ENCODE peak calls at places on chromosomes 16 and 17, in four cellular contexts. H, E, F and L are unnamed samples.

GRCh38 chr17:78360371-78361226 is 722 bp upstream of the SOCS3 start:
- DNase-seq in H (peak), E (peak), F (no peak), L (peak)

GRCh38 chr16:2530629-2531318 is 434 bp downstream of the CEMP1 start:
- DNase-seq in H (no peak), E (no peak), F (no peak), L (no peak)

GRCh38 chr17:43864161-43864706 is 17.3 kb downstream of the CD300LG start:
- DNase-seq in H (no peak), E (no peak), F (no peak), L (no peak)

GRCh38 chr17:83114706-83115105 is 35.3 kb downstream of the METRNL start:
- DNase-seq in H (no peak), E (no peak), F (no peak), L (no peak)

GRCh38 chr17:15384142-15384803 is 42.9 kb upstream of the TEKT3 start:
- DNase-seq in H (no peak), E (no peak), F (no peak), L (no peak)

GRCh38 chr17:72970246-72970645 is 122.2 kb downstream of the SLC39A11 start:
- DNase-seq in H (no peak), E (no peak), F (no peak), L (no peak)

GRCh38 chr17:70184770-70185169 is 15.4 kb downstream of the KCNJ2 start:
- DNase-seq in H (no peak), E (peak), F (no peak), L (no peak)

GRCh38 chr17:2844386-2844785 is 48.1 kb downstream of the RAP1GAP2 start:
- DNase-seq in H (no peak), E (peak), F (no peak), L (no peak)

GRCh38 chr17:29929544-29930398 is at the start of gene SSH2:
- DNase-seq in H (peak), E (peak), F (peak), L (peak)

GRCh38 chr17:5184284-5184683 is 7.4 kb downstream of the ZNF594 start:
- DNase-seq in H (no peak), E (no peak), F (no peak), L (no peak)

GRCh38 chr16:65388592-65388991 is 266.7 kb upstream of the CDH11 start:
- DNase-seq in H (no peak), E (no peak), F (no peak), L (no peak)

GRCh38 chr16:21283521-21284289 is 5.6 kb upstream of the CRYM start:
- DNase-seq in H (peak), E (peak), F (no peak), L (peak)

GRCh38 chr17:39209317-39210092 is 9.4 kb downstream of the RPL19 start:
- DNase-seq in H (no peak), E (no peak), F (no peak), L (no peak)

GRCh38 chr17:6668219-6668618 is 16.7 kb downstream of the C17orf100 start:
- DNase-seq in H (no peak), E (no peak), F (no peak), L (no peak)

GRCh38 chr17:7056386-7056785 is 12.5 kb upstream of the SLC16A11 start:
- DNase-seq in H (no peak), E (no peak), F (no peak), L (no peak)

GRCh38 chr16:66682271-66682670 is 14.3 kb downstream of the CMTM4 start:
- DNase-seq in H (no peak), E (no peak), F (no peak), L (no peak)

GRCh38 chr17:9261059-9262029 is 240.0 kb downstream of the NTN1 start:
- DNase-seq in H (no peak), E (no peak), F (no peak), L (no peak)

GRCh38 chr17:6924121-6924676 is 71.7 kb upstream of the ALOX12 start:
- DNase-seq in H (no peak), E (no peak), F (no peak), L (no peak)

GRCh38 chr17:80822700-80823410 is 168.8 kb upstream of the CHMP6 start:
- DNase-seq in H (no peak), E (no peak), F (no peak), L (no peak)

GRCh38 chr17:45784583-45785372 is 658 bp downstream of the CRHR1 start:
- DNase-seq in H (peak), E (no peak), F (no peak), L (peak)

GRCh38 chr17:38507436-38507835 is 79.2 kb downstream of the ARHGAP23 start:
- DNase-seq in H (no peak), E (no peak), F (no peak), L (no peak)

GRCh38 chr17:49003557-49004511 is 6.6 kb downstream of the IGF2BP1 start:
- DNase-seq in H (peak), E (no peak), F (no peak), L (no peak)

GRCh38 chr17:59410049-59410437 is 78.6 kb downstream of the YPEL2 start:
- DNase-seq in H (no peak), E (no peak), F (no peak), L (no peak)

GRCh38 chr16:6880263-6880662 is 452.4 kb upstream of the RBFOX1 start:
- DNase-seq in H (no peak), E (no peak), F (no peak), L (no peak)

GRCh38 chr17:7845359-7846062 is 9.4 kb upstream of the TMEM88 start:
- DNase-seq in H (no peak), E (no peak), F (no peak), L (no peak)

GRCh38 chr16:1133810-1134520 is 18.9 kb upstream of the CACNA1H start:
- DNase-seq in H (no peak), E (no peak), F (no peak), L (no peak)

GRCh38 chr17:76208120-76208519 is 32.2 kb downstream of the RNF157 start:
- DNase-seq in H (no peak), E (no peak), F (peak), L (no peak)

GRCh38 chr17:49359990-49360795 is 1.9 kb downstream of the ZNF652 start:
- DNase-seq in H (no peak), E (no peak), F (no peak), L (no peak)

GRCh38 chr17:77899494-77899893 is 59.0 kb upstream of the TNRC6C start:
- DNase-seq in H (no peak), E (no peak), F (no peak), L (no peak)

GRCh38 chr16:53055603-53056527 is 1.1 kb downstream of the CHD9 start:
- DNase-seq in H (peak), E (peak), F (no peak), L (peak)

GRCh38 chr16:71961066-71962039 is 38.8 kb downstream of the PKD1L3 start:
- DNase-seq in H (peak), E (peak), F (peak), L (peak)

GRCh38 chr17:60851181-60851580 is 173.5 kb downstream of the BCAS3 start:
- DNase-seq in H (no peak), E (no peak), F (no peak), L (no peak)

GRCh38 chr16:16830973-16831372 is 452.0 kb downstream of the NPIPA7 start:
- DNase-seq in H (no peak), E (peak), F (no peak), L (no peak)

GRCh38 chr16:689175-689897 is 862 bp downstream of the WDR24 start:
- DNase-seq in H (no peak), E (no peak), F (no peak), L (no peak)

GRCh38 chr16:48272837-48273421 is 25.6 kb upstream of the ABCC11 start:
- DNase-seq in H (no peak), E (no peak), F (no peak), L (no peak)
- TF ChIP-seq USF2 in H (no peak), E (no peak), F (no peak), L (no peak)

GRCh38 chr16:4290236-4290830 is 17.5 kb upstream of the TFAP4 start:
- DNase-seq in H (no peak), E (peak), F (no peak), L (peak)
- TF ChIP-seq POLR2AphosphoS2 in H (no peak), E (no peak), F (no peak), L (no peak)

GRCh38 chr16:50644245-50644644 is 36.9 kb downstream of the SNX20 start:
- DNase-seq in H (no peak), E (no peak), F (no peak), L (no peak)
- TF ChIP-seq MAX in H (no peak), E (no peak), F (no peak), L (no peak)

GRCh38 chr16:47917118-47917517 is 238.7 kb downstream of the ABCC12 start:
- DNase-seq in H (no peak), E (no peak), F (no peak), L (no peak)

GRCh38 chr16:47920709-47921108 is 235.1 kb downstream of the ABCC12 start:
- DNase-seq in H (no peak), E (peak), F (no peak), L (no peak)

GRCh38 chr16:47921535-47921934 is 234.3 kb downstream of the ABCC12 start:
- DNase-seq in H (no peak), E (no peak), F (no peak), L (no peak)

DNA sequence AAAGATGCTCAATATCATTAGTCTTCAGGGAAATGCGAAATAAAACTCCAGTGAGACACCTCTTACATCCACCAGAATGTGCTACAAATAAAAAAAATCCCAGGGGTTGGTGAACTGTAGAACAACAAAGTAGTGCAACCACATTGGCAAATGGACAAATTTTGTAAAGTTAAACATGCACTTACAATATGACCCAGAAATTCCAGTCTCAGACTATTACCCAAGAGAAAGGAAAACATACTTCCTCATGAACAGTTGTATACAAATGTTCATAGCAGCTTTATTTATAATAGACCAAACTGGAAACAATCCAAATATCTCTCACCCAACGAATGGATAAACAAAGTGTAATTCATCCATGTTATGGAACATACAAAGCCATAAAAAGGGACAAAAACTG is 239.5 kb downstream of the ABCC12 start:
- DNase-seq in H (no peak), E (no peak), F (no peak), L (no peak)
- TF ChIP-seq USF2 in H (no peak), E (no peak), F (no peak), L (no peak)

GRCh38 chr16:85633438-85633743 is 20.3 kb downstream of the GSE1 start:
- DNase-seq in H (no peak), E (no peak), F (no peak), L (no peak)

GRCh38 chr16:85634747-85635544 is 21.8 kb downstream of the GSE1 start:
- DNase-seq in H (no peak), E (no peak), F (no peak), L (no peak)

GRCh38 chr16:85632709-85633437 is 19.8 kb downstream of the GSE1 start:
- DNase-seq in H (no peak), E (no peak), F (no peak), L (no peak)

GRCh38 chr16:85635545-85636140 is 22.5 kb downstream of the GSE1 start:
- DNase-seq in H (no peak), E (no peak), F (no peak), L (no peak)

GRCh38 chr16:85633888-85634287 is 20.8 kb downstream of the GSE1 start:
- DNase-seq in H (no peak), E (no peak), F (no peak), L (no peak)
- TF ChIP-seq POLR2AphosphoS2 in H (no peak), E (no peak), F (no peak), L (no peak)

DNA sequence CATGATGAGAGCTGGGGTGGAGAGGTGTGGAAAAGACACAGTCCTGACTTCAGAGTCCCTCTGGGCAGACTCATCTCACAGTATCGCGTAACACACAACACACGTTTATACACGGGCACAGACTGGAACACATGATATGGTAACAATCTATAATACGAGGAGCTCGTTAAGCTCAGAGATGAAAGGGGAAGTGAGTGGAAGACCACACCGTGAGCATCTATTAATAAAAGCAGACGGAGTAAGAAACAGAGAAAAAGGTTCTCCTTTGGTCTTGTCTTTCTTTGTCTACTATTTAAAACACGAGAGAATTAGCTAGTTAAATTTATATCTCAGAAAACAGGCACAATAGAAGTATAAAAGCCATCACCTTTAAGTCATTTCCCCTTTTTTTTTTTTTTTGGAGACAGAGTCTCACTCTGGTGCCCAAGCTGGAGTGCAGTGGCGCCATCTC is 13.5 kb downstream of the ANKRD11 start:
- DNase-seq in H (no peak), E (no peak), F (peak), L (no peak)
- TF ChIP-seq MAX in H (no peak), E (no peak), F (no peak), L (no peak)